ENCODE peak calls at places on chromosomes 1 and 21, in six cellular contexts. D is ovary, V is MM.1S, C is fibroblast of mammary gland, Z is endodermal cell, A is Caco-2. S is an unnamed sample.

GRCh38 chr1:86436041-86436440 is 12.1 kb downstream of the CLCA2 start:
- DNase-seq in D (no peak), V (no peak), C (no peak), Z (no peak), A (no peak), S (no peak)

GRCh38 chr1:201912832-201913231 is 24.1 kb downstream of the SHISA4 start:
- DNase-seq in D (peak), V (no peak), C (peak), Z (peak), A (no peak), S (no peak)

GRCh38 chr1:64497484-64497883 is 27.6 kb downstream of the CACHD1 start:
- DNase-seq in D (no peak), V (no peak), C (peak), Z (peak), A (no peak), S (no peak)

GRCh38 chr1:89843279-89844121 is 22.7 kb downstream of the LRRC8D start:
- DNase-seq in D (peak), V (peak), C (peak), Z (peak), A (peak), S (peak)

GRCh38 chr1:1422465-1423244 is 1.6 kb upstream of the ANKRD65 start:
- DNase-seq in D (peak), V (no peak), C (no peak), Z (peak), A (peak), S (no peak)

GRCh38 chr1:35281565-35281964 is 13.1 kb downstream of the ZMYM4 start:
- DNase-seq in D (no peak), V (no peak), C (no peak), Z (no peak), A (no peak), S (no peak)

GRCh38 chr1:154730251-154730650 is 122.3 kb upstream of the ADAR start:
- DNase-seq in D (no peak), V (no peak), C (peak), Z (no peak), A (no peak), S (no peak)

GRCh38 chr1:151968791-151969399 is 24.8 kb downstream of the S100A10 start:
- DNase-seq in D (no peak), V (no peak), C (no peak), Z (no peak), A (peak), S (no peak)

GRCh38 chr1:226657788-226658537 is 81.1 kb downstream of the ITPKB start:
- DNase-seq in D (no peak), V (peak), C (no peak), Z (no peak), A (no peak), S (no peak)

GRCh38 chr1:82565146-82565545 is 764.4 kb downstream of the ADGRL2 start:
- DNase-seq in D (no peak), V (no peak), C (peak), Z (peak), A (no peak), S (no peak)

GRCh38 chr1:160981584-160982411 is 27.2 kb upstream of the ITLN2 start:
- DNase-seq in D (no peak), V (no peak), C (no peak), Z (peak), A (no peak), S (no peak)
- H3K4me3 ChIP-seq in D (no peak), V (no peak), C (no peak), Z (no peak), A (no peak), S (no peak)

GRCh38 chr1:32960819-32961355 is 3.7 kb downstream of the RNF19B start:
- DNase-seq in D (no peak), V (no peak), C (no peak), Z (no peak), A (no peak), S (no peak)
- H3K4me3 ChIP-seq in D (no peak), V (no peak), C (no peak), Z (no peak), A (no peak), S (no peak)

GRCh38 chr1:203612932-203613682 is 13.5 kb upstream of the ATP2B4 start:
- DNase-seq in D (no peak), V (peak), C (no peak), Z (no peak), A (no peak), S (no peak)
- H3K4me3 ChIP-seq in D (no peak), V (no peak), C (no peak), Z (no peak), A (no peak), S (no peak)

GRCh38 chr21:44925027-44925755 is 4.5 kb upstream of the ITGB2 start:
- DNase-seq in D (no peak), V (no peak), C (peak), Z (no peak), A (no peak), S (no peak)
- H3K4me3 ChIP-seq in D (no peak), V (no peak), C (no peak), Z (no peak), A (no peak), S (no peak)

GRCh38 chr1:30129001-30129408 is 594.4 kb downstream of the MATN1 start:
- DNase-seq in D (no peak), V (no peak), C (no peak), Z (peak), A (no peak), S (no peak)
- H3K4me3 ChIP-seq in D (no peak), V (no peak), C (no peak), Z (no peak), A (no peak), S (no peak)

GRCh38 chr1:23562138-23562819 is 3.0 kb upstream of the ID3 start:
- DNase-seq in D (peak), V (peak), C (peak), Z (peak), A (peak), S (no peak)
- H3K4me3 ChIP-seq in D (no peak), V (peak), C (no peak), Z (peak), A (no peak), S (no peak)

GRCh38 chr21:35024475-35024874 is 24.6 kb downstream of the RUNX1 start:
- DNase-seq in D (no peak), V (no peak), C (no peak), Z (no peak), A (no peak), S (no peak)
- H3K4me3 ChIP-seq in D (no peak), V (no peak), C (no peak), Z (no peak), A (no peak), S (no peak)

DNA sequence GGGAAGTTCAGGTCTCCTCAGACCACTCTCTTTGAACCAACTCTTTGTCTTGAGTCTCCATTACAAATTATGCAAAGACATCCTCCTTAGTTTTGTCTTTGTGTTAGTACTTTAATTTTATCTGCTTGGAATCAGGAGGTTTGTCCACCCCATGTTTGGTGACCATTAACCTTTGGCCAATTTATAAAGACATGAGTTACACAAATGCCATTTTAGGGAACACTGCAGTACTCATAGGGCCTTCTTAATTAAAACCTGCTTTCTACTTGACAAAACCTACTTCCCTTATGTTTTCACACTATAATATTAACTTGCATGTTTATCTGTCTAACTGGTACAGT is 7.9 kb upstream of the CDC73 start:
- DNase-seq in D (no peak), V (no peak), C (peak), Z (no peak), A (no peak), S (no peak)
- H3K4me3 ChIP-seq in D (no peak), V (no peak), C (no peak), Z (no peak), A (no peak), S (no peak)